ENCODE peak calls at places on chromosomes 1 and 21, in seven cellular contexts. X is mucosa of descending colon, B is AG04449, G is lower lobe of right lung, Z is fibroblast of mammary gland, A is BJ, T is astrocyte. Q is an unnamed sample.

GRCh38 chr1:53339736-53340385 is 12.0 kb upstream of the LRP8 start:
- DNase-seq in Z (no peak), A (no peak), B (no peak), X (no peak), T (no peak), G (no peak), Q (no peak)

GRCh38 chr1:209674957-209675566 is at the start of gene G0S2:
- DNase-seq in T (peak; percentile 29), X (peak; percentile 81), A (no peak), Z (peak; percentile 38), B (no peak), G (peak; percentile 79), Q (peak; percentile 80)

GRCh38 chr1:4970532-4970931 is 316.1 kb downstream of the AJAP1 start:
- DNase-seq in Z (no peak), X (no peak), B (no peak), G (no peak), A (no peak), T (no peak), Q (no peak)

GRCh38 chr1:21397813-21398188 is 42.1 kb upstream of the NBPF3 start:
- DNase-seq in T (peak; percentile 6), Z (no peak), G (peak; percentile 46), B (no peak), X (no peak), A (no peak), Q (no peak)

GRCh38 chr21:38848187-38848609 is 42.5 kb downstream of the ETS2 start:
- DNase-seq in Z (no peak), X (no peak), G (no peak), A (no peak), T (no peak), B (no peak), Q (peak; percentile 87)

GRCh38 chr1:23588749-23589505 is 29.6 kb upstream of the ID3 start:
- DNase-seq in A (no peak), G (no peak), Z (peak; percentile 21), X (no peak), T (no peak), B (no peak), Q (no peak)

GRCh38 chr1:8705104-8705503 is 112.3 kb downstream of the RERE start:
- DNase-seq in G (no peak), X (no peak), Z (no peak), T (no peak), A (no peak), B (no peak), Q (no peak)

GRCh38 chr1:226429051-226429461 is 21.2 kb upstream of the PARP1 start:
- DNase-seq in X (no peak), A (no peak), Z (no peak), B (no peak), T (no peak), G (no peak), Q (no peak)

GRCh38 chr1:155177192-155177917 is 3.7 kb downstream of the TRIM46 start:
- DNase-seq in G (peak; percentile 70), X (no peak), Z (no peak), T (no peak), A (no peak), B (no peak), Q (no peak)

GRCh38 chr1:232322162-232322734 is 307.7 kb downstream of the SIPA1L2 start:
- DNase-seq in X (peak; percentile 66), B (no peak), A (no peak), G (no peak), Z (no peak), T (no peak), Q (no peak)

GRCh38 chr1:246506440-246506784 is 667 bp downstream of the SMYD3 start:
- DNase-seq in T (no peak), G (no peak), B (no peak), Z (no peak), X (no peak), A (no peak), Q (no peak)

GRCh38 chr1:53111073-53111556 is 31.3 kb downstream of the SLC1A7 start:
- DNase-seq in B (no peak), T (peak; percentile 45), A (no peak), Z (peak; percentile 17), X (peak; percentile 73), G (peak; percentile 72), Q (no peak)

GRCh38 chr1:148160421-148161251 is 8.6 kb upstream of the NBPF11 start:
- DNase-seq in B (no peak), Z (no peak), X (peak; percentile 40), T (no peak), A (no peak), G (peak; percentile 39), Q (no peak)

GRCh38 chr21:35924714-35925301 is 135.5 kb downstream of the SETD4 start:
- DNase-seq in Z (peak; percentile 99), G (no peak), X (no peak), T (peak; percentile 95), A (peak; percentile 14), B (peak; percentile 42), Q (peak; percentile 54)

GRCh38 chr1:153400244-153400643 is 9.4 kb upstream of the S100A8 start:
- DNase-seq in Z (no peak), X (no peak), A (no peak), G (no peak), B (no peak), T (no peak), Q (peak; percentile 5)

GRCh38 chr1:19476440-19477190 is 8.7 kb downstream of the CAPZB start:
- DNase-seq in A (no peak), G (peak; percentile 55), Z (no peak), B (no peak), X (no peak), T (peak; percentile 36), Q (no peak)

GRCh38 chr1:116731439-116731838 is 22.8 kb upstream of the CD2 start:
- DNase-seq in B (no peak), G (no peak), A (no peak), Z (no peak), T (no peak), X (no peak), Q (no peak)

GRCh38 chr21:34204481-34205439 is 131.4 kb downstream of the MRPS6 start:
- DNase-seq in A (no peak), B (no peak), Z (no peak), X (no peak), T (no peak), G (no peak), Q (no peak)

GRCh38 chr1:117453958-117454357 is 86.7 kb downstream of the MAN1A2 start:
- DNase-seq in X (no peak), A (no peak), B (no peak), G (no peak), Z (no peak), T (no peak), Q (no peak)

GRCh38 chr1:18336811-18337210 is 143.9 kb upstream of the KLHDC7A start:
- DNase-seq in G (no peak), T (no peak), B (no peak), X (no peak), A (no peak), Z (no peak), Q (no peak)
- TF ChIP-seq CTCF in G (no peak), T (no peak), B (no peak), X (no peak), A (no peak), Z (no peak), Q (no peak)

GRCh38 chr1:29124366-29125236 is 898 bp upstream of the TMEM200B start:
- DNase-seq in A (no peak), X (peak; percentile 72), G (peak; percentile 72), B (no peak), Z (peak; percentile 64), T (peak; percentile 60), Q (peak; percentile 82)
- H3K4me3 ChIP-seq in A (peak overlapping the region; percentile 79), X (no peak overlapping the region), G (peak overlapping the region; percentile 70), B (peak overlapping the region; percentile 73), Z (peak overlapping the region; percentile 62), T (peak overlapping the region; percentile 71), Q (peak overlapping the region; percentile 79)

GRCh38 chr1:179881642-179882252 is 338 bp upstream of the TOR1AIP1 start:
- DNase-seq in A (peak; percentile 84), T (peak; percentile 90), Z (peak; percentile 93), G (no peak), X (no peak), B (peak; percentile 65), Q (peak; percentile 96)

GRCh38 chr1:179875606-179876288 is 1.9 kb downstream of the TOR1AIP2 start:
- DNase-seq in Z (no peak), X (no peak), T (peak; percentile 21), G (no peak), A (no peak), B (no peak), Q (peak; percentile 2)

GRCh38 chr1:179876289-179876715 is 1.3 kb downstream of the TOR1AIP2 start:
- DNase-seq in X (no peak), B (no peak), T (peak; percentile 47), A (no peak), Z (peak; percentile 43), G (no peak), Q (peak; percentile 57)

GRCh38 chr1:179879797-179880196 is 2.2 kb upstream of the TOR1AIP2 start:
- DNase-seq in B (no peak), T (no peak), X (no peak), G (no peak), A (no peak), Z (no peak), Q (no peak)

DNA sequence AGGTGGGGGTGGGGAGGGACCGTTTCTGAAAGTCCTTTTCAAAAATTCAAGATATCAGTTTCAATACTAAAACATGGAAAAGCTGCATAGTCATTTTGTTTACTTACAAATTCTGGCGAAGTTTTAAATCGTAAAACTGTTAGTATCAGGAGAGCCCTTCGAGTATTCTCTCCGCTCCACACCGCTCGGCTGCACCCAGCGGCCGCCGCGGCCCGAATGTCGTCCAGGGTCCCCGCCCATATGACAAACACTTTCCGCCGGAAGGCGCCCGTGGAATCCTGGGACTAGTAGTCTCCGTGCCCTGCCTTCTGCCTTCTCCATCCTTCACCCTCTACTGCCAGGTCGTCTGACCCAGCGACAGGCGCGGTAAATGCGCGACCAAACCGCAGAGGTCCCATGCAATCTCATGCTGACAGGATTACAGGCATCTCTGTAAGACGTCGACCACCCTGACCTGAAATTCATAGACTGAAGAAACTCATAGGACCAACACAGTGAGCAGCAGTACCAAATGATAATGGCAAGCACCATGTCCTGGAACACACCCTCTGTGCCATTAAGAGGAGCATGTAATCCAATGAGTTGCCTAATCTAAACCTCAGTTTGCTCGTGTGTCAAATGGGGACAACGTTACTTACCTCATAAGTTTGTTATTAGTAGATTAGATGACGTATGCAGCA is at the start of gene TOR1AIP2:
- DNase-seq in A (no peak), Z (peak; percentile 77), X (peak; percentile 94), T (peak; percentile 57), B (no peak), G (peak; percentile 95), Q (peak; percentile 79)
- TF ChIP-seq CTCF in A (no peak), Z (no peak), X (no peak), T (no peak), B (no peak), G (no peak), Q (peak; percentile 18)

DNA sequence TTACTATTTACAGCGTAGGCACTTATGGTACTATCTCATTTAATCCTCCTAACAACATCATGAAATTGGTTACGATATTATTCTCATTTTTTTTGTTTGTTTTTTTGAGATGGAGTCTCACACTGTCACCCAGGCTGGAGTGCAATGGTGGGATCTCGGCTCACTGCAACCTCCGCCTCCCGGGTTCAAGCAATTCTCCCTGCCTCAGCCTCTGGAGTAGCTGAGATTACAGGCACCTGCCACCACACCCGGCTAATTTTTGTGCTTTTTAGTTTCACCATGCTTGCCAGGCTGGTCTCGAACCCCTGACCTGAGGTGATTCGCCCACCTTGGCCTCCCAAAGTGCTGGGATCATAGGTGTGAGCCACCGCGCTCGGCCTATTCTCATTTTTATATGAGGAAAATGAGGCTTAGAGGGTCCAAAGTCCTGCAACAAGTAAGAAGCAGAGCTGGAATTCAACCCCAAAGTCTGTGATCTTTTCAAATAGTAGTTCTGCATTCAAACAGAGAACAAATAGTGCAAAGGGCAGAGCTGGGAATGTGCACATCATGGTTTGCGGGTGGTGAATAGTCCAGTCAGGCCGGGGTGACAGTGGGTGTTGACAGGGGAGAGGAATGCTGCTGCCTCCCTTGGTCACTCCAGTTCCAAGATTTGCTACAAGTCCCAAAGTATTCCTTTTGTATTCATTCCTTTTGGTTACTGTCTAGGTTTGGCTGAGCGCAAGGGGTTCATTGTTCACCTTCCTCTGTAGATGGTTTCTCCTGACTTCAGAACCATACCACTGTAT is 4.6 kb downstream of the PRUNE1 start:
- DNase-seq in X (no peak), Z (peak; percentile 30), T (peak; percentile 41), G (no peak), A (no peak), B (no peak), Q (no peak)
- H3K4me3 ChIP-seq in X (no peak overlapping the region), Z (no peak overlapping the region), T (no peak overlapping the region), G (no peak overlapping the region), A (no peak overlapping the region), B (no peak overlapping the region), Q (no peak overlapping the region)

Q was measured in fibroblast of the aortic adventitia.